ENCODE peak calls at places on chromosomes 13 and 19, in seven cellular contexts. One of them, this sample, is unnamed.

GRCh38 chr19:13302521-13303270 is 152.5 kb downstream of the IER2 start:
- DNase-seq in retina: no peak
- DNase-seq in Caki2: no peak
- DNase-seq in Peyer's patch: no peak
- DNase-seq in brain pericyte: no peak
- DNase-seq in glutamatergic neuron: peak
- DNase-seq in stimulated activated CD4-positive, alpha-beta T cell treated with anti-CD3 and anti-CD28 coated beads, Interleukin-4, amount 100 ng/mL, for 48 hours: no peak
- DNase-seq in this sample: no peak

GRCh38 chr19:35715355-35715809 is 2.4 kb upstream of the KMT2B start:
- DNase-seq in retina: no peak
- DNase-seq in Caki2: no peak
- DNase-seq in Peyer's patch: no peak
- DNase-seq in brain pericyte: no peak
- DNase-seq in glutamatergic neuron: no peak
- DNase-seq in stimulated activated CD4-positive, alpha-beta T cell treated with anti-CD3 and anti-CD28 coated beads, Interleukin-4, amount 100 ng/mL, for 48 hours: no peak
- DNase-seq in this sample: no peak

GRCh38 chr13:52949744-52950143 is 78.9 kb upstream of the OLFM4 start:
- DNase-seq in retina: no peak
- DNase-seq in Caki2: no peak
- DNase-seq in Peyer's patch: no peak
- DNase-seq in brain pericyte: no peak
- DNase-seq in glutamatergic neuron: no peak
- DNase-seq in stimulated activated CD4-positive, alpha-beta T cell treated with anti-CD3 and anti-CD28 coated beads, Interleukin-4, amount 100 ng/mL, for 48 hours: no peak
- DNase-seq in this sample: no peak

GRCh38 chr13:99959538-99960230 is 11.9 kb downstream of the ZIC5 start:
- DNase-seq in retina: peak
- DNase-seq in Caki2: no peak
- DNase-seq in Peyer's patch: no peak
- DNase-seq in brain pericyte: no peak
- DNase-seq in glutamatergic neuron: no peak
- DNase-seq in stimulated activated CD4-positive, alpha-beta T cell treated with anti-CD3 and anti-CD28 coated beads, Interleukin-4, amount 100 ng/mL, for 48 hours: no peak
- DNase-seq in this sample: no peak

GRCh38 chr13:90792335-90792734 is 555.2 kb upstream of the MIR17HG start:
- DNase-seq in retina: no peak
- DNase-seq in Caki2: no peak
- DNase-seq in Peyer's patch: no peak
- DNase-seq in brain pericyte: no peak
- DNase-seq in glutamatergic neuron: no peak
- DNase-seq in stimulated activated CD4-positive, alpha-beta T cell treated with anti-CD3 and anti-CD28 coated beads, Interleukin-4, amount 100 ng/mL, for 48 hours: no peak
- DNase-seq in this sample: no peak

GRCh38 chr19:3145909-3146676 is 10.3 kb downstream of the GNA15 start:
- DNase-seq in retina: no peak
- DNase-seq in Caki2: no peak
- DNase-seq in Peyer's patch: no peak
- DNase-seq in brain pericyte: no peak
- DNase-seq in glutamatergic neuron: no peak
- DNase-seq in stimulated activated CD4-positive, alpha-beta T cell treated with anti-CD3 and anti-CD28 coated beads, Interleukin-4, amount 100 ng/mL, for 48 hours: no peak
- DNase-seq in this sample: no peak

GRCh38 chr19:1672038-1672768 is 19.8 kb upstream of the TCF3 start:
- DNase-seq in retina: peak
- DNase-seq in Caki2: peak
- DNase-seq in Peyer's patch: peak
- DNase-seq in brain pericyte: no peak
- DNase-seq in glutamatergic neuron: peak
- DNase-seq in stimulated activated CD4-positive, alpha-beta T cell treated with anti-CD3 and anti-CD28 coated beads, Interleukin-4, amount 100 ng/mL, for 48 hours: peak
- DNase-seq in this sample: no peak

GRCh38 chr19:23762884-23763711 is 4.4 kb upstream of the ZNF681 start:
- DNase-seq in retina: peak
- DNase-seq in Caki2: no peak
- DNase-seq in Peyer's patch: peak
- DNase-seq in brain pericyte: no peak
- DNase-seq in glutamatergic neuron: peak
- DNase-seq in stimulated activated CD4-positive, alpha-beta T cell treated with anti-CD3 and anti-CD28 coated beads, Interleukin-4, amount 100 ng/mL, for 48 hours: peak
- DNase-seq in this sample: no peak

GRCh38 chr19:44640518-44640917 is 3.2 kb upstream of the PVR start:
- DNase-seq in retina: no peak
- DNase-seq in Caki2: no peak
- DNase-seq in Peyer's patch: no peak
- DNase-seq in brain pericyte: no peak
- DNase-seq in glutamatergic neuron: no peak
- DNase-seq in stimulated activated CD4-positive, alpha-beta T cell treated with anti-CD3 and anti-CD28 coated beads, Interleukin-4, amount 100 ng/mL, for 48 hours: no peak
- DNase-seq in this sample: no peak

GRCh38 chr13:73429691-73430090 is 370.9 kb downstream of the KLF5 start:
- DNase-seq in retina: no peak
- DNase-seq in Caki2: peak
- DNase-seq in Peyer's patch: no peak
- DNase-seq in brain pericyte: no peak
- DNase-seq in glutamatergic neuron: no peak
- DNase-seq in stimulated activated CD4-positive, alpha-beta T cell treated with anti-CD3 and anti-CD28 coated beads, Interleukin-4, amount 100 ng/mL, for 48 hours: no peak
- DNase-seq in this sample: no peak

GRCh38 chr13:112058519-112058873 is 8.5 kb upstream of the SOX1 start:
- DNase-seq in retina: no peak
- DNase-seq in Caki2: no peak
- DNase-seq in Peyer's patch: no peak
- DNase-seq in brain pericyte: no peak
- DNase-seq in glutamatergic neuron: no peak
- DNase-seq in stimulated activated CD4-positive, alpha-beta T cell treated with anti-CD3 and anti-CD28 coated beads, Interleukin-4, amount 100 ng/mL, for 48 hours: no peak
- DNase-seq in this sample: no peak

GRCh38 chr19:1123381-1123780 is 19.6 kb downstream of the GPX4 start:
- DNase-seq in retina: no peak
- DNase-seq in Caki2: no peak
- DNase-seq in Peyer's patch: no peak
- DNase-seq in brain pericyte: no peak
- DNase-seq in glutamatergic neuron: no peak
- DNase-seq in stimulated activated CD4-positive, alpha-beta T cell treated with anti-CD3 and anti-CD28 coated beads, Interleukin-4, amount 100 ng/mL, for 48 hours: no peak
- DNase-seq in this sample: no peak

GRCh38 chr19:30373593-30373992 is 1.4 kb downstream of the ZNF536 start:
- DNase-seq in retina: no peak
- DNase-seq in Caki2: no peak
- DNase-seq in Peyer's patch: no peak
- DNase-seq in brain pericyte: no peak
- DNase-seq in glutamatergic neuron: no peak
- DNase-seq in stimulated activated CD4-positive, alpha-beta T cell treated with anti-CD3 and anti-CD28 coated beads, Interleukin-4, amount 100 ng/mL, for 48 hours: no peak
- DNase-seq in this sample: no peak

GRCh38 chr13:102948006-102948405 is 102.2 kb downstream of the ERCC5 start:
- DNase-seq in retina: peak
- DNase-seq in Caki2: no peak
- DNase-seq in Peyer's patch: no peak
- DNase-seq in brain pericyte: no peak
- DNase-seq in glutamatergic neuron: no peak
- DNase-seq in stimulated activated CD4-positive, alpha-beta T cell treated with anti-CD3 and anti-CD28 coated beads, Interleukin-4, amount 100 ng/mL, for 48 hours: no peak
- DNase-seq in this sample: no peak

GRCh38 chr19:40762754-40763153 is 11.8 kb downstream of the SNRPA start:
- DNase-seq in retina: no peak
- DNase-seq in Caki2: no peak
- DNase-seq in Peyer's patch: no peak
- DNase-seq in brain pericyte: peak
- DNase-seq in glutamatergic neuron: no peak
- DNase-seq in stimulated activated CD4-positive, alpha-beta T cell treated with anti-CD3 and anti-CD28 coated beads, Interleukin-4, amount 100 ng/mL, for 48 hours: no peak
- DNase-seq in this sample: no peak